ENCODE peak calls at places on chromosomes 6 and 20, in five cellular contexts. C, F, D, O and Y are unnamed samples.

GRCh38 chr20:7305971-7306370 is 538.5 kb downstream of the BMP2 start:
- DNase-seq in F (no peak), O (no peak), D (no peak), C (no peak), Y (no peak)

GRCh38 chr6:131654326-131654725 is 17.2 kb downstream of the ENPP3 start:
- DNase-seq in O (no peak), C (no peak), D (no peak), F (no peak), Y (no peak)

GRCh38 chr20:49593441-49594142 is 25.7 kb upstream of the PTGIS start:
- DNase-seq in O (no peak), C (no peak), F (no peak), D (no peak), Y (no peak)

GRCh38 chr6:161265975-161266374 is 7.9 kb downstream of the AGPAT4 start:
- DNase-seq in D (no peak), F (peak), C (no peak), O (no peak), Y (no peak)

GRCh38 chr6:129641344-129641743 is 68.6 kb downstream of the ARHGAP18 start:
- DNase-seq in F (no peak), O (peak), D (no peak), C (peak), Y (no peak)

GRCh38 chr6:135702955-135703499 is 148.5 kb upstream of the PDE7B start:
- DNase-seq in O (no peak), C (no peak), F (no peak), D (no peak), Y (no peak)

GRCh38 chr6:37396571-37397185 is 36.3 kb upstream of the CMTR1 start:
- DNase-seq in D (no peak), F (no peak), O (no peak), C (peak), Y (peak)

GRCh38 chr6:98833101-98834059 is 994 bp upstream of the POU3F2 start:
- DNase-seq in F (no peak), O (no peak), C (no peak), D (peak), Y (no peak)

GRCh38 chr20:2874456-2874855 is 1.2 kb downstream of the PTPRA start:
- DNase-seq in C (no peak), F (peak), D (no peak), O (no peak), Y (no peak)

GRCh38 chr6:164286021-164286420 is 871.5 kb downstream of the QKI start:
- DNase-seq in F (no peak), O (no peak), C (peak), D (no peak), Y (no peak)

GRCh38 chr20:50654899-50655298 is 36.4 kb downstream of the RIPOR3 start:
- DNase-seq in F (no peak), C (no peak), D (no peak), O (no peak), Y (peak)

GRCh38 chr6:95095855-95096254 is 481.5 kb upstream of the MANEA start:
- DNase-seq in F (no peak), D (no peak), O (no peak), C (no peak), Y (no peak)

GRCh38 chr6:95094751-95095150 is 482.6 kb upstream of the MANEA start:
- DNase-seq in O (no peak), C (peak), D (no peak), F (no peak), Y (no peak)

GRCh38 chr6:95095271-95095670 is 482.1 kb upstream of the MANEA start:
- DNase-seq in C (no peak), F (no peak), D (no peak), O (no peak), Y (no peak)

GRCh38 chr6:95093154-95093553 is 484.2 kb upstream of the MANEA start:
- DNase-seq in F (no peak), C (no peak), D (no peak), O (no peak), Y (no peak)

DNA sequence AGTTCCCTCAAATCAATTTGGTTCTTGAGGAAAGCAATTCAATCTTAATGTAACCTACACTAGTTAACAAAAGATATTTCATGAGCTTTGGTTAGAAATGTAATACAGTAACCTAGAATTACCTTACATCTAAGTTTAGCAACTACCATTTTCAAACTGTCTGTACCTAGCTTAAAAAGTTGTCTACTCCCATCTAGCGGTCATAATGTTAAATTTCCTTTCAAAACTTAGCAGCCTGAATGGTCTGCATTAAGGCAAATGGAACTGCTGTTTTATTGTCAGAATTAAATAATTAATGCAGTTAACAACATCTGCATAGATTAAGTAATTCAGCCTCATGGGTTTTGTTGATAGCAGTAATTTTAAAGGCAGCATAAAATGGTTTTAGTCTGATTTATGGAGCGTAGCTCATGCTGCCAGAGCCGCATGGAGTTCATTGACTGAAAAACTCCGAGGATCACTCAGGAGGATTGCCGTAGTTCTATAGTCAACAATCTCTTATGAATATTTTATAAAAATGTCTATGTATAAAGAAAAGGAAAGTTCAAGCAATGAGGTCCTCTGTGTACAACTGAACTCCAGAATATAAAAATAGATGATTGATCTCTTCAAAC is 485.4 kb upstream of the MANEA start:
- DNase-seq in C (peak), F (peak), D (no peak), O (no peak), Y (peak)
- H3K4me3 ChIP-seq in C (no peak), F (no peak), D (no peak), O (no peak), Y (no peak)

GRCh38 chr6:90610671-90611542 is 24.0 kb upstream of the MAP3K7 start:
- DNase-seq in O (no peak), F (peak), D (peak), C (peak), Y (no peak)
- TF ChIP-seq CTCF in O (no peak), F (no peak), D (no peak), C (peak), Y (no peak)

DNA sequence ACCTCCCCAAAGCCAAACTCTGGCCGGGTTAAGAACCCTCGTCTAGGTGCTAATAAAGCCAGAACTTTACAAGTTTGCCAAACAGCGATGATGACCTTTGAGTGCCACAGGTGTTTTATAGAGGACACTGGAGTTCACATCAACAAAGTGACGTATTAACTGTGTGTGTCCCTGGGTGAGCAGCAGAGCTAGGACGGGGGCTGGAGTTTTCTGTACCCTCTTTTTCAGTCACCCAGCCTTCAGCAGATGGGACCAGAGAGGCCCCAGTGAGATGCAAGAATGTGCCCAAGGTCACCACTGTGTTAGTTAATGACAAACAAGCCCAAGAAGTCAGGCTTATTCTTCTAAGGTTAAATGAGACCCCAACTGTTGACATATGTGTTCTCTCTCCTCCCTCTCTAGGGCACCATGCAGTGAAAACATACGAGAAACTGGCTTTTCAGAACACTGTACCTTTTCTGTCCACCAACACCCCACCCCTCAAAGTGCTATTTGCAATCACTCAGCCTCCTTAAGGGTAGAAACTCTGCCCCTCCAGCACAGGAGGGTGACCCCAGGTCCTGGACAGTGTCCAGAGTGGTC is 5.3 kb downstream of the SDC4 start:
- DNase-seq in O (no peak), D (no peak), C (no peak), F (no peak), Y (no peak)
- H3K4me3 ChIP-seq in O (peak), D (no peak), C (no peak), F (no peak), Y (peak)

GRCh38 chr6:28497893-28498292 is 17.7 kb downstream of the GPX6 start:
- DNase-seq in C (no peak), O (no peak), F (no peak), D (no peak), Y (no peak)

GRCh38 chr6:28491984-28492317 is 23.6 kb downstream of the GPX6 start:
- DNase-seq in D (no peak), O (no peak), C (no peak), F (no peak), Y (no peak)

GRCh38 chr6:28497306-28497705 is 18.3 kb downstream of the GPX6 start:
- DNase-seq in F (no peak), C (no peak), O (no peak), D (no peak), Y (no peak)

GRCh38 chr6:28501259-28501658 is 14.3 kb downstream of the GPX6 start:
- DNase-seq in C (no peak), F (no peak), O (no peak), D (no peak), Y (no peak)

GRCh38 chr6:28496099-28496779 is 19.4 kb downstream of the GPX6 start:
- DNase-seq in D (no peak), O (no peak), F (no peak), C (no peak), Y (no peak)
- TF ChIP-seq CTCF in D (no peak), O (no peak), F (peak), C (no peak), Y (no peak)

GRCh38 chr6:43091020-43091419 is 14.9 kb downstream of the PTK7 start:
- DNase-seq in C (no peak), D (no peak), F (no peak), O (no peak), Y (no peak)

GRCh38 chr6:43095939-43096338 is 19.8 kb downstream of the PTK7 start:
- DNase-seq in O (no peak), F (peak), C (no peak), D (no peak), Y (no peak)

GRCh38 chr6:43091592-43091991 is 15.5 kb downstream of the PTK7 start:
- DNase-seq in F (no peak), O (no peak), C (no peak), D (no peak), Y (no peak)

GRCh38 chr6:43092635-43093034 is 16.5 kb downstream of the PTK7 start:
- DNase-seq in C (no peak), O (no peak), F (no peak), D (no peak), Y (no peak)

DNA sequence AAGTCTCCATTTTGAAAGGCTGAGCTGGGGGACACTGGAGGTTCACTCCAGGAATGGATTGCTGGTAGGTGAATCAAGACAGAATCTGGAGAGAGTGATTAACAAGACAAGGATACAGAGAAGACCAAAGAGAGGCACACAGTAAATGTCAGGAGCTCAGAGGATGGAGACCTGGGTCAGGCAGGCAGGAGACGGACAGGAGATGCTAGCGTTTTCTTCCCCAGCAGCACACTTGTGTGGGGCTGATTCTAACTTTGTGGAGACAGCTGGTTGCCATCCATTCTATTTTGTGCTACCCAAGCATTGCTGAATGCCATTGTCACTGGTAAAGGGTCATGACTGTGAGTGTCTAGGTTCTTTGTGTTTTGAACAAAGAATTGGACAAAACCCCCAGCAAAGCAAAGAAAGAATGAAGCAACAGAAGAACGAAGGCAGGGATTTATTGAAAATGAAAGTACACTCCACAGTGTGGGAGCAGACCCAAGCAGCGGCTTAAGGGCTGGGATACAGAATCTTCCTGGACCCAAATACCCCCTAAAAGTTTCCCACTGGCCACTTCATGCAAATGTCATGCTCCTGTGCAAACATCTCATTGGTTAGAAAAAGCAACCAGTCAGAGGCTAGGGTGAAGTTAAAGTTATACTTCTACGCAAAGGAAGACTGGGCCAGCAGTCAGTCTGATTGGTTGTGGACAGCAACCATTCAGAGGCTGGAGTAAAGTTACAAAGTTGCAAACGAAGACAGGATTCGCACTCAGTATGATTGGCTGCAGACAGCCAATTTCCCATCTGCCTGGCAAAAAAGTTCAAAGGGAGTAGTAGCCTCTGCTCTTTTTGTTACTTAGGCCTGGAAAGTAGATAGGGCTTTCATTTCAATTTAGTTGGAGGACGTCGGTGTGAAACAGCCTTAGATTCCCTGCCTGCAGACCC is 17.5 kb downstream of the PTK7 start:
- DNase-seq in O (peak), F (no peak), C (no peak), D (no peak), Y (peak)
- H3K4me3 ChIP-seq in O (peak), F (no peak), C (no peak), D (no peak), Y (no peak)